ENCODE peak calls at places on chromosomes 4 and X, in eight cellular contexts. B is stomach, G is breast epithelium, L is uterus, P is heart left ventricle, C is ovary, D is esophagus squamous epithelium, W is prostate gland. S is an unnamed sample.

GRCh38 chrX:133570549-133570948 is 155.3 kb upstream of the GPC4 start:
- DNase-seq in L (no peak), G (no peak), P (no peak), C (no peak), D (no peak), W (no peak), B (no peak), S (no peak)

GRCh38 chr4:121822047-121822446 is 1.6 kb downstream of the CCNA2 start:
- DNase-seq in W (no peak), P (no peak), G (no peak), D (no peak), L (no peak), B (no peak), C (no peak), S (no peak)

GRCh38 chr4:15344041-15344440 is 83.8 kb upstream of the C1QTNF7 start:
- DNase-seq in W (no peak), L (no peak), G (no peak), P (no peak), C (no peak), B (no peak), D (no peak), S (no peak)

GRCh38 chrX:26789751-26790150 is 573.8 kb downstream of the MAGEB5 start:
- DNase-seq in C (no peak), W (no peak), B (no peak), G (no peak), P (no peak), D (no peak), L (no peak), S (no peak)

GRCh38 chr4:78880874-78881492 is 58.3 kb downstream of the PAQR3 start:
- DNase-seq in L (no peak), B (no peak), D (no peak), W (no peak), C (no peak), P (no peak), G (no peak), S (no peak)

GRCh38 chr4:26757751-26758150 is 102.9 kb upstream of the STIM2 start:
- DNase-seq in D (no peak), L (no peak), W (no peak), P (no peak), G (no peak), B (no peak), C (no peak), S (no peak)

GRCh38 chrX:9532349-9532748 is 67.5 kb downstream of the TBL1X start:
- DNase-seq in P (peak), D (no peak), C (peak), L (peak), W (no peak), B (no peak), G (no peak), S (no peak)

GRCh38 chr4:4456816-4457578 is 70.1 kb downstream of the NSG1 start:
- DNase-seq in C (no peak), W (no peak), L (no peak), G (no peak), D (no peak), P (no peak), B (no peak), S (no peak)

GRCh38 chr4:47122592-47123291 is 91.4 kb downstream of the GABRB1 start:
- DNase-seq in C (no peak), B (peak), W (peak), D (no peak), P (peak), L (peak), G (no peak), S (peak)

GRCh38 chr4:147589586-147589985 is 27.6 kb upstream of the TMEM184C start:
- DNase-seq in G (no peak), D (no peak), W (no peak), B (no peak), P (no peak), C (peak), L (no peak), S (no peak)

GRCh38 chrX:151789179-151789800 is 54.7 kb downstream of the CNGA2 start:
- DNase-seq in L (peak), C (peak), G (peak), B (peak), W (no peak), P (peak), D (no peak), S (no peak)

GRCh38 chr4:151012836-151013235 is 2.2 kb downstream of the LRBA start:
- DNase-seq in P (no peak), C (no peak), W (peak), L (no peak), D (no peak), B (peak), G (no peak), S (no peak)

GRCh38 chr4:10201356-10202223 is 85.0 kb upstream of the WDR1 start:
- DNase-seq in B (no peak), G (no peak), D (no peak), P (no peak), C (no peak), L (no peak), W (no peak), S (no peak)

GRCh38 chr4:16530688-16531635 is 304.7 kb upstream of the TAPT1 start:
- DNase-seq in W (no peak), C (no peak), B (no peak), G (no peak), P (no peak), L (no peak), D (no peak), S (no peak)

GRCh38 chrX:24471808-24472207 is 6.7 kb downstream of the PDK3 start:
- DNase-seq in P (no peak), B (no peak), D (no peak), L (no peak), C (no peak), G (no peak), W (no peak), S (no peak)

GRCh38 chrX:88903989-88904718 is 157.1 kb downstream of the CPXCR1 start:
- DNase-seq in L (no peak), P (no peak), G (no peak), W (no peak), D (no peak), C (no peak), B (no peak), S (no peak)

GRCh38 chr4:85995361-85995760 is 364.5 kb downstream of the MAPK10 start:
- DNase-seq in W (no peak), D (no peak), P (no peak), L (no peak), B (no peak), G (no peak), C (no peak), S (no peak)

GRCh38 chr4:179164642-179165338 is 1722.6 kb upstream of the AGA start:
- DNase-seq in P (no peak), W (peak), B (no peak), L (no peak), C (no peak), G (no peak), D (no peak), S (no peak)

GRCh38 chr4:185134176-185134869 is 8.7 kb upstream of the SLC25A4 start:
- DNase-seq in W (peak), L (no peak), D (no peak), P (no peak), G (no peak), B (no peak), C (no peak), S (no peak)

GRCh38 chr4:169243808-169244207 is 26.9 kb downstream of the SH3RF1 start:
- DNase-seq in W (no peak), B (no peak), G (no peak), L (no peak), C (no peak), D (no peak), P (no peak), S (no peak)

GRCh38 chr4:17814140-17814539 is 3.4 kb downstream of the NCAPG start:
- DNase-seq in P (no peak), W (no peak), D (no peak), C (no peak), L (no peak), B (no peak), G (no peak), S (no peak)

GRCh38 chrX:40173662-40174593 is 76.2 kb upstream of the BCOR start:
- DNase-seq in B (peak), W (peak), G (no peak), P (peak), L (peak), C (peak), D (peak), S (peak)

GRCh38 chrX:134423606-134424005 is 36.4 kb upstream of the HPRT1 start:
- DNase-seq in P (no peak), B (no peak), C (no peak), L (no peak), D (no peak), G (no peak), W (no peak), S (no peak)

GRCh38 chr4:2259541-2260267 is 2.2 kb downstream of the MXD4 start:
- DNase-seq in C (no peak), D (no peak), B (peak), P (peak), W (no peak), G (peak), L (peak), S (peak)

GRCh38 chr4:85669204-85669603 is 194.3 kb downstream of the ARHGAP24 start:
- DNase-seq in C (no peak), B (no peak), W (no peak), D (no peak), L (no peak), G (no peak), P (no peak), S (no peak)

GRCh38 chrX:96540111-96540631 is 144.5 kb upstream of the DIAPH2 start:
- DNase-seq in D (no peak), G (no peak), L (no peak), W (no peak), B (no peak), P (no peak), C (no peak), S (no peak)

GRCh38 chr4:172899861-172900260 is 268.8 kb upstream of the GALNT7 start:
- DNase-seq in C (no peak), P (no peak), D (no peak), L (no peak), G (no peak), B (no peak), W (no peak), S (no peak)

DNA sequence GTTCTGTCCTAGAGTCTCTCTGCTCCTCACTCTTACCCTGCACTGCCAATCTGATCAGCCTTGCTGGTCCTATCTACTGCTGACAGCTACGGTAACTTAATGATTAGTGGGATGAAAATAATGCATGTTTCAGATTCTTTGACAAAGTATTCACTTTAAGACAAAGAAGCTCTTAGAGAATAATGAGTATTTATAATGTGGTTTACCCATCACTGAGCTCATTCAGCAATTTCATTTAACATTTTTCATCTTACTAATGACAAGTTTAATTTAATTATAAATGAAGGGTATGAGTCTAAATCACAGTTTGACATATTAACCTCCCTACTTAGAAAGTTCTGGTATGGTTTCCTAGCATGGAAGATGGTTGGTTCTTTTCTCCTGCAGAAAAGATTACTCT is 428.2 kb downstream of the ADGRL3 start:
- DNase-seq in G (no peak), W (no peak), D (no peak), B (no peak), C (no peak), L (no peak), P (no peak), S (no peak)
- TF ChIP-seq POLR2A in G (no peak), W (no peak), D (no peak), B (no peak), C (no peak), L (no peak), P (no peak), S (no peak)

GRCh38 chr4:101019941-101020401 is 327.4 kb downstream of the PPP3CA start:
- DNase-seq in W (no peak), D (no peak), B (no peak), L (no peak), G (no peak), P (no peak), C (no peak), S (no peak)

GRCh38 chr4:101018836-101019235 is 328.5 kb downstream of the PPP3CA start:
- DNase-seq in G (no peak), D (no peak), L (no peak), B (no peak), W (no peak), C (no peak), P (no peak), S (peak)

GRCh38 chr4:101019313-101019712 is 328.0 kb downstream of the PPP3CA start:
- DNase-seq in P (no peak), C (no peak), G (no peak), B (no peak), W (no peak), L (no peak), D (no peak), S (no peak)

GRCh38 chr4:101022151-101023024 is 324.9 kb downstream of the PPP3CA start:
- DNase-seq in W (no peak), D (no peak), B (no peak), G (no peak), C (no peak), L (no peak), P (no peak), S (no peak)

GRCh38 chr4:101020956-101021355 is 326.4 kb downstream of the PPP3CA start:
- DNase-seq in B (no peak), L (no peak), D (no peak), W (no peak), G (no peak), C (no peak), P (no peak), S (no peak)
- H3K27ac ChIP-seq in B (peak), L (no peak), D (peak), W (no peak), G (no peak), C (no peak), P (no peak), S (peak)

GRCh38 chr4:19832388-19832787 is 419.3 kb upstream of the SLIT2 start:
- DNase-seq in B (no peak), P (no peak), L (no peak), G (no peak), W (no peak), D (no peak), C (no peak), S (no peak)
- H3K4me3 ChIP-seq in B (no peak), P (no peak), L (no peak), G (no peak), W (no peak), D (no peak), C (no peak), S (no peak)

GRCh38 chrX:154485150-154486051 is 1.0 kb downstream of the UBL4A start:
- DNase-seq in D (no peak), B (no peak), P (no peak), L (peak), G (no peak), W (no peak), C (peak), S (no peak)

GRCh38 chrX:154484255-154485149 is 1.9 kb downstream of the UBL4A start:
- DNase-seq in C (peak), D (no peak), B (no peak), L (no peak), G (no peak), P (no peak), W (no peak), S (peak)

GRCh38 chrX:154487518-154488290 is 1.3 kb upstream of the UBL4A start:
- DNase-seq in D (no peak), P (no peak), C (peak), G (no peak), W (no peak), L (no peak), B (no peak), S (no peak)

GRCh38 chrX:154486396-154487207 is at the start of gene UBL4A:
- DNase-seq in L (peak), P (peak), D (no peak), G (peak), C (peak), W (peak), B (peak), S (peak)

GRCh38 chrX:154486052-154486395 is 391 bp downstream of the UBL4A start:
- DNase-seq in G (no peak), B (peak), L (no peak), P (no peak), C (peak), W (no peak), D (no peak), S (peak)
- TF ChIP-seq POLR2A in G (no peak), B (no peak), L (no peak), P (no peak), C (no peak), W (no peak), D (no peak), S (no peak)

DNA sequence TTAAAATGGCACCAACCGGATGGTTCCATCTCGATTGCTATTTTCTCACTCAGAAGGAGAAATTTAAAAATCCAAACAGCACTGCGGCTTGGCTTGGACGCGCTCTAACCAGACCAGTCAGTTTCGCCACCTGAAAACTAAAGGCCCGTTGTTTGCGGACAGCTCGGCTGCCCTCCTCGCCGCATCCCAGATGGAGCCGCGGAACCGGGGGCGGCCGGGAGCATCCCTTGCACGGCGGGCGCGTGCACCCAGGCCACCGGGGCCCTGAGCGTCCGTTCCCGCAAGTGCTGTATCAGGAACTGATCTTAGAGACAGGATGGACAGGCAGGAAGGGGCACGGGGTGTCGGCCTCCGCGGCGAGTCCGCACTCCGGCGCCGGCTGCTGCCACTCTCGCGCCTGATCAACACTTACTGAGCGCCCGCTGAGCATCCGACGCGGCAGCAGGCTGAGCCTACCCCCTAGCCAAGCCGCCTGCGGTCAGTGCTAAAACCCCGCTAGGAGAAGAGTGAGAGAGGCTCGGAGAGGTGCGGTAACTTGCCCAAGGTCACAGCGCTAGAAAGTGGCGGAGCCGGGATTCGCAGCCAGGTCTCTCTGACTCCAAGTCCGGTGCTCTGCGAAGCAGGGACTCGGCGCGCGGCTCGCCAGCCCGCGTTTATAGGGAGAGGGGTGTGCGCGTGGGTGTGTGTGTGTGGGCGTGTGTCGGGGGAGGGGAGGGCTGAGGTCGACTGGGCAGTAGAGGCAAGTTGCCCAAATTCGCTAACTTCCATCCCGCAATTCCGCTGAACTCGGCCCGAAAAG is at the start of gene CITED1:
- DNase-seq in C (no peak), G (no peak), P (no peak), W (no peak), D (no peak), L (no peak), B (no peak), S (no peak)
- H3K27ac ChIP-seq in C (no peak), G (no peak), P (no peak), W (no peak), D (no peak), L (no peak), B (no peak), S (no peak)

GRCh38 chrX:152899111-152899873 is 1.4 kb downstream of the ZNF185 start:
- DNase-seq in P (no peak), C (no peak), D (no peak), W (no peak), B (no peak), G (no peak), L (no peak), S (no peak)

GRCh38 chrX:152899874-152900719 is 2.2 kb downstream of the ZNF185 start:
- DNase-seq in B (no peak), W (no peak), L (no peak), C (no peak), P (no peak), G (no peak), D (no peak), S (no peak)

GRCh38 chrX:152896450-152896849 is 1.4 kb upstream of the ZNF185 start:
- DNase-seq in P (no peak), G (no peak), W (no peak), L (no peak), B (no peak), C (no peak), D (no peak), S (no peak)

GRCh38 chrX:152897216-152898144 is at the start of gene ZNF185:
- DNase-seq in G (peak), C (no peak), B (peak), P (no peak), D (no peak), W (peak), L (no peak), S (peak)

DNA sequence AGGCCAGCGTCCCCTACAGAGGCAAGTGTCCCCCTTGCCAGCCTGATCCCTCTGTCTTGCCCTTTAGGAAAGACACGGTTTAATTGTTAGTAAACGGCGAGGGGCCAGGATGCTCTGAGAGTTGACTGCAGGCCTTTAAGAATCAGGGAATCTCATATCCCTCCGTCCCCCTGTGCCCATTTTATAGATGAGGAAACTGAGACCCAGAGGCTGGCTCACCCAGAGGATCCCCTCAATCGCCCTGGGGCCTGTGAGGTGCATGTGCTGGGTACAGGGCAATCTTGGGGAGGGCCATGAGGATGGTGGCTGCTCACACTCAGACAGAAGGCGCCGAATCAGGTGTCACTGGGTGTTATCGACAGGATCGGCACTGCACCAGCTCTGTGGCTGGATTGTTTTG is 575 bp downstream of the ZNF185 start:
- DNase-seq in L (no peak), P (no peak), C (no peak), D (no peak), G (no peak), B (no peak), W (no peak), S (no peak)
- H3K4me3 ChIP-seq in L (no peak), P (no peak), C (no peak), D (peak), G (peak), B (peak), W (peak), S (peak)